ENCODE peak calls at places on chromosomes 16 and 17, in five cellular contexts. P, B, Y, G and Z are unnamed samples.

GRCh38 chr17:74785981-74786360 is 9.8 kb upstream of the NAT9 start:
- DNase-seq in P (no peak), G (no peak), B (no peak), Y (no peak), Z (no peak)

GRCh38 chr17:15233022-15233805 is 31.9 kb downstream of the PMP22 start:
- DNase-seq in Y (no peak), B (peak), G (no peak), P (peak), Z (no peak)

GRCh38 chr17:15469260-15469659 is 1.8 kb upstream of the CDRT4 start:
- DNase-seq in Y (no peak), P (peak), G (no peak), B (no peak), Z (no peak)

GRCh38 chr16:69861276-69862030 is 89.7 kb upstream of the CLEC18A start:
- DNase-seq in B (peak), P (peak), G (no peak), Y (peak), Z (no peak)

GRCh38 chr16:6195966-6196365 is 1098.4 kb upstream of the EEF2KMT start:
- DNase-seq in G (no peak), B (no peak), P (no peak), Y (no peak), Z (no peak)

GRCh38 chr17:5545051-5545987 is 39.0 kb downstream of the NLRP1 start:
- DNase-seq in Y (no peak), B (no peak), P (peak), G (no peak), Z (no peak)

GRCh38 chr17:21376835-21377690 is 906 bp downstream of the KCNJ12 start:
- DNase-seq in G (no peak), P (peak), B (no peak), Y (no peak), Z (no peak)

GRCh38 chr17:41184480-41184961 is at the start of gene KRTAP4-1:
- DNase-seq in G (no peak), Y (no peak), B (no peak), P (no peak), Z (peak)

GRCh38 chr16:50731130-50731988 is 10.5 kb upstream of the CYLD start:
- DNase-seq in G (no peak), P (no peak), Y (no peak), B (no peak), Z (no peak)

GRCh38 chr17:45730192-45730591 is 53.9 kb upstream of the CRHR1 start:
- DNase-seq in P (no peak), Y (no peak), G (no peak), B (no peak), Z (no peak)
- TF ChIP-seq POLR2A in P (no peak), Y (no peak), G (no peak), B (no peak), Z (no peak)

GRCh38 chr16:28843766-28844165 is 2.4 kb downstream of the TUFM start:
- DNase-seq in P (no peak), G (no peak), B (no peak), Y (no peak), Z (peak)

GRCh38 chr16:28846933-28847273 is 755 bp upstream of the TUFM start:
- DNase-seq in Y (peak), G (no peak), B (no peak), P (peak), Z (no peak)

GRCh38 chr16:28844226-28844885 is 1.8 kb downstream of the TUFM start:
- DNase-seq in B (no peak), Y (peak), P (no peak), G (no peak), Z (peak)

GRCh38 chr16:28846080-28846932 is at the start of gene TUFM:
- DNase-seq in G (peak), P (peak), Y (peak), B (peak), Z (peak)

DNA sequence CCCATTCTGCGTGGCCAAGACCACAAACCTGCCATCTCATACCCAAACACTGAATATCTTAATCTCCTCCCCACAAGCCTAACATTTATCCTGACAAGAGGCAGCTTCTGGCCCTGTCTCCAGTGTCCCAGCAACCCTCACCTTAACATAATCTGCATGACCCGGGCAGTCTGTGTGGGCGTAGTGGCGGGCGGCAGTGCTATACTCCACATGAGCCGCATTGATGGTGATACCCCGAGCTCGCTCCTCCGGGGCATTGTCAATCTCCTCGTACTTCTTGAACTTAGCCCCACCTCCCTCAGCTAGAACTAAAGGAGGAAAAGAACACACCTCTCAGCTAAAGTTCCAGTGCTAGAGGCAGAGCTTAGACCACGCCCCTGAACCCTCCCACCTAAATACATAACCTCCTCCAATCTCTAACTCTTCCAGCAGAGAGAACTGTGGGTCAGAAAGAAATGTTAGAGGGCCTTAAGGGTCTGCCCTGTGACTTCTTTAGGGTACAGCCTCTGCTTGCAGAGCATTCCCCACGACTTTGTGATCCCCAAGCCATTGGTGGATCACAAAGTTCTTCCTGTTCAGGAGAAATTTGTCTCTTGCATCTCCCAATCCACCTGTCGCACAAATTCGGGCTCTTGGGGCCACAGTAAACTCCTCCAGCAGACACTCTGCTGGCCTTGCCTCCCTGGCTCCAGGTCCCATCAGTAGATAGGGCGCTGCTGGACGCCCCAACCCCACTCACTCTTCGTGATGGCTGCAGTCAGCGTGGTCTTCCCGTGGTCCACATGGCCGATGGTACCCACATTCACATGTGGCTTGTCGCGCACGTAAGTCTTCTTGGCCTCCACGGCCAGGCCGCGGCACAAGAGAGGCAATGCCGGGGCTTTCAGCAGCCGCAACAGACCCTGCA is 722 bp downstream of the TUFM start:
- DNase-seq in G (no peak), Y (no peak), P (peak), B (no peak), Z (no peak)
- TF ChIP-seq POLR2A in G (no peak), Y (no peak), P (no peak), B (no peak), Z (no peak)

GRCh38 chr17:42519546-42520444 is 16.2 kb upstream of the NAGLU start:
- DNase-seq in Y (peak), G (peak), P (peak), B (peak), Z (peak)
- TF ChIP-seq POLR2A in Y (no peak), G (no peak), P (peak), B (peak), Z (no peak)

GRCh38 chr17:978110-979093 is 1.2 kb downstream of the NXN start:
- DNase-seq in B (no peak), P (peak), Y (no peak), G (peak), Z (peak)
- TF ChIP-seq POLR2A in B (no peak), P (no peak), Y (no peak), G (no peak), Z (no peak)